ENCODE peak calls at places on chromosome 18, in five cellular contexts. F is H9; S is M059J; T is posterior vena cava; G is stimulated activated CD8-positive, alpha-beta memory T cell treated with anti-CD3 and anti-CD28 coated beads, Interleukin-7, amount 100 ng/mL, for 1 hour. Y is an unnamed sample.
A peak's percentile ranks its signal among the peaks of the same experiment; 100 is the strongest.

GRCh38 chr18:57649536-57650495 is 28.2 kb upstream of the NARS1 start:
- DNase-seq in T (no peak), F (no peak), G (no peak), S (peak; percentile 75), Y (no peak)

GRCh38 chr18:13451661-13452447 is 233.3 kb downstream of the LDLRAD4 start:
- DNase-seq in T (no peak), S (peak; percentile 38), F (peak; percentile 20), G (no peak), Y (no peak)

GRCh38 chr18:46536215-46536874 is 120.7 kb downstream of the LOXHD1 start:
- DNase-seq in F (no peak), G (no peak), S (peak; percentile 79), T (no peak), Y (no peak)

GRCh38 chr18:6414118-6414722 is 491 bp downstream of the L3MBTL4 start:
- DNase-seq in G (peak; percentile 8), T (peak; percentile 88), S (no peak), F (peak; percentile 42), Y (peak; percentile 58)

GRCh38 chr18:60157810-60158209 is 214.8 kb downstream of the MC4R start:
- DNase-seq in T (no peak), F (no peak), G (no peak), S (no peak), Y (no peak)

GRCh38 chr18:6215888-6216287 is 198.8 kb downstream of the L3MBTL4 start:
- DNase-seq in T (no peak), S (no peak), G (no peak), F (no peak), Y (no peak)

GRCh38 chr18:45730832-45731545 is 7.0 kb downstream of the SLC14A1 start:
- DNase-seq in T (no peak), S (peak; percentile 90), G (no peak), F (no peak), Y (no peak)

GRCh38 chr18:10431680-10432079 is 22.8 kb upstream of the APCDD1 start:
- DNase-seq in G (no peak), F (no peak), T (no peak), S (no peak), Y (no peak)

GRCh38 chr18:63553117-63553516 is 10.9 kb downstream of the SERPINB12 start:
- DNase-seq in T (no peak), F (no peak), S (peak; percentile 75), G (no peak), Y (no peak)

GRCh38 chr18:63969965-63970802 is at the start of gene SERPINB8:
- DNase-seq in S (peak; percentile 96), T (peak; percentile 98), G (peak; percentile 53), F (peak; percentile 96), Y (peak; percentile 93)

GRCh38 chr18:47898055-47898454 is 32.4 kb downstream of the SMAD2 start:
- DNase-seq in T (no peak), G (no peak), S (no peak), F (no peak), Y (no peak)

GRCh38 chr18:56391933-56392590 is 246.3 kb downstream of the TXNL1 start:
- DNase-seq in F (no peak), T (no peak), G (no peak), S (no peak), Y (no peak)

GRCh38 chr18:998976-999375 is 94.3 kb downstream of the ADCYAP1 start:
- DNase-seq in G (no peak), S (no peak), F (no peak), T (no peak), Y (no peak)

Y was measured in ecto neural progenitor cell.